ENCODE peak calls at places on chromosomes 16 and 17, in ten cellular contexts. K is activated naive CD4-positive, alpha-beta T cell; N is mucosa of gallbladder; M is OCI-M1; R is NCI-H1436; D is NCI-H1417; B is NCI-H226; E is fibroblast of lung; I is activated CD4-positive, alpha-beta T cell treated with anti-CD3 and anti-CD28 coated beads, Interleukin-2, amount 50 U/mL, for 1 hour; U is choroid plexus epithelial cell. P is an unnamed sample.

GRCh38 chr17:33686171-33686570 is 393.1 kb upstream of the ASIC2 start:
- DNase-seq in K (no peak), N (no peak), M (peak; percentile 41), R (no peak), D (no peak), B (no peak), E (no peak), I (no peak), U (no peak), P (no peak)

GRCh38 chr16:85584192-85584757 is 28.8 kb upstream of the GSE1 start:
- DNase-seq in K (no peak), N (no peak), M (no peak), R (peak; percentile 22), D (peak; percentile 92), B (no peak), E (no peak), I (no peak), U (no peak), P (no peak)

GRCh38 chr17:45325810-45326209 is 9.0 kb upstream of the MAP3K14 start:
- DNase-seq in K (no peak), N (no peak), M (no peak), R (no peak), D (no peak), B (no peak), E (no peak), I (no peak), U (no peak), P (no peak)

GRCh38 chr16:19304670-19305240 is 19.2 kb downstream of the CLEC19A start:
- DNase-seq in K (no peak), N (no peak), M (peak; percentile 4), R (no peak), D (peak; percentile 1), B (no peak), E (no peak), I (no peak), U (no peak), P (no peak)

GRCh38 chr17:80374732-80375118 is 40.2 kb upstream of the ENDOV start:
- DNase-seq in K (no peak), N (no peak), M (no peak), R (no peak), D (no peak), B (no peak), E (no peak), I (no peak), U (no peak), P (no peak)

GRCh38 chr17:50423553-50424159 is 2.4 kb upstream of the ACSF2 start:
- DNase-seq in K (no peak), N (peak; percentile 56), M (peak; percentile 71), R (peak; percentile 56), D (peak; percentile 73), B (peak; percentile 94), E (peak; percentile 94), I (no peak), U (peak; percentile 62), P (peak; percentile 96)

GRCh38 chr17:51191895-51192294 is 25.7 kb downstream of the NME2 start:
- DNase-seq in K (no peak), N (no peak), M (no peak), R (no peak), D (no peak), B (no peak), E (no peak), I (no peak), U (no peak), P (no peak)

GRCh38 chr17:16915752-16916556 is 56.0 kb downstream of the TNFRSF13B start:
- DNase-seq in K (no peak), N (peak; percentile 23), M (peak; percentile 29), R (peak; percentile 8), D (peak; percentile 3), B (peak; percentile 53), E (peak; percentile 5), I (no peak), U (peak; percentile 58), P (peak; percentile 35)

GRCh38 chr16:1788095-1788707 is 5.3 kb downstream of the IGFALS start:
- DNase-seq in K (no peak), N (no peak), M (no peak), R (no peak), D (no peak), B (no peak), E (no peak), I (no peak), U (no peak), P (no peak)

GRCh38 chr17:79905832-79906231 is 66.6 kb upstream of the CBX4 start:
- DNase-seq in K (no peak), N (no peak), M (peak; percentile 41), R (no peak), D (peak; percentile 26), B (no peak), E (no peak), I (no peak), U (peak; percentile 21), P (peak; percentile 15)

GRCh38 chr17:76095943-76096342 is 7.6 kb downstream of the EXOC7 start:
- DNase-seq in K (no peak), N (no peak), M (no peak), R (no peak), D (no peak), B (no peak), E (no peak), I (no peak), U (no peak), P (no peak)

GRCh38 chr16:29698042-29698441 is 19.1 kb downstream of the QPRT start:
- DNase-seq in K (no peak), N (no peak), M (no peak), R (no peak), D (no peak), B (no peak), E (no peak), I (no peak), U (no peak), P (no peak)

GRCh38 chr16:80518436-80518835 is 22.4 kb upstream of the DYNLRB2 start:
- DNase-seq in K (no peak), N (no peak), M (no peak), R (no peak), D (no peak), B (peak; percentile 42), E (no peak), I (peak; percentile 7), U (peak; percentile 6), P (no peak)

GRCh38 chr16:85126731-85127662 is 14.7 kb upstream of the CIBAR2 start:
- DNase-seq in K (no peak), N (no peak), M (no peak), R (no peak), D (peak; percentile 77), B (peak; percentile 81), E (peak; percentile 68), I (no peak), U (peak; percentile 94), P (peak; percentile 73)

GRCh38 chr17:78971764-78972506 is 7.8 kb downstream of the LGALS3BP start:
- DNase-seq in K (no peak), N (no peak), M (no peak), R (no peak), D (no peak), B (no peak), E (no peak), I (no peak), U (no peak), P (no peak)

GRCh38 chr16:57609541-57610401 is 18.7 kb upstream of the ADGRG1 start:
- DNase-seq in K (peak; percentile 25), N (peak; percentile 15), M (peak; percentile 11), R (peak; percentile 10), D (no peak), B (no peak), E (peak; percentile 41), I (peak; percentile 29), U (peak; percentile 29), P (no peak)

GRCh38 chr17:27471321-27472269 is 15.3 kb downstream of the KSR1 start:
- DNase-seq in K (peak; percentile 32), N (no peak), M (no peak), R (no peak), D (no peak), B (peak; percentile 99), E (no peak), I (peak; percentile 53), U (peak; percentile 42), P (peak; percentile 79)

GRCh38 chr16:1034230-1035065 is 38.1 kb upstream of the SSTR5 start:
- DNase-seq in K (no peak), N (no peak), M (no peak), R (no peak), D (no peak), B (no peak), E (no peak), I (no peak), U (no peak), P (no peak)

GRCh38 chr16:54466233-54466632 is 179.6 kb upstream of the IRX3 start:
- DNase-seq in K (no peak), N (no peak), M (no peak), R (peak; percentile 49), D (peak; percentile 95), B (no peak), E (no peak), I (no peak), U (no peak), P (no peak)

GRCh38 chr16:31216552-31217530 is at the start of gene PYDC1:
- DNase-seq in K (no peak), N (no peak), M (no peak), R (no peak), D (peak; percentile 31), B (no peak), E (no peak), I (no peak), U (no peak), P (no peak)

GRCh38 chr17:40496634-40497420 is 4.6 kb downstream of the TNS4 start:
- DNase-seq in K (no peak), N (no peak), M (no peak), R (no peak), D (no peak), B (no peak), E (no peak), I (no peak), U (no peak), P (no peak)

GRCh38 chr17:43393944-43394482 is 4.8 kb upstream of the ARL4D start:
- DNase-seq in K (peak; percentile 77), N (peak; percentile 94), M (peak; percentile 93), R (peak; percentile 95), D (peak; percentile 94), B (peak; percentile 68), E (peak; percentile 91), I (peak; percentile 90), U (peak; percentile 90), P (peak; percentile 78)

GRCh38 chr16:17433577-17433960 is 37.2 kb downstream of the XYLT1 start:
- DNase-seq in K (no peak), N (no peak), M (no peak), R (no peak), D (no peak), B (no peak), E (no peak), I (no peak), U (no peak), P (no peak)

GRCh38 chr16:84514874-84515835 is 10.7 kb upstream of the MEAK7 start:
- DNase-seq in K (peak; percentile 42), N (peak; percentile 59), M (no peak), R (no peak), D (peak; percentile 38), B (no peak), E (no peak), I (peak; percentile 76), U (no peak), P (no peak)

GRCh38 chr16:16148755-16149154 is 74.5 kb downstream of the ABCC6 start:
- DNase-seq in K (no peak), N (no peak), M (no peak), R (no peak), D (no peak), B (no peak), E (no peak), I (no peak), U (no peak), P (no peak)

GRCh38 chr17:27257031-27257357 is 36.9 kb upstream of the WSB1 start:
- DNase-seq in K (no peak), N (no peak), M (no peak), R (no peak), D (no peak), B (no peak), E (no peak), I (no peak), U (no peak), P (no peak)

GRCh38 chr17:40498281-40499084 is 2.9 kb downstream of the TNS4 start:
- DNase-seq in K (no peak), N (no peak), M (no peak), R (peak; percentile 40), D (peak; percentile 29), B (no peak), E (no peak), I (no peak), U (no peak), P (no peak)